ENCODE peak calls at places on chromosomes 1 and 21, in ten cellular contexts. U is K562; D is A549; Y is endothelial cell of umbilical vein; B is breast epithelium; Z is fibroblast of lung; Q is psoas muscle; I is IMR-90; O is CD8-positive, alpha-beta T cell; V is tibial nerve. M is an unnamed sample.

GRCh38 chr1:71509051-71509595 is 428.3 kb upstream of the ZRANB2 start:
- DNase-seq in U (no peak), D (no peak), Y (no peak), B (no peak), Z (peak; percentile 2), Q (no peak), I (peak; percentile 11), O (no peak), V (no peak), M (no peak)

GRCh38 chr1:44808938-44809917 is 905 bp downstream of the BTBD19 start:
- DNase-seq in U (peak; percentile 72), D (no peak), Y (peak; percentile 53), B (no peak), Z (peak; percentile 86), Q (peak; percentile 72), I (peak; percentile 82), O (peak; percentile 87), V (no peak), M (peak; percentile 86)

GRCh38 chr1:91383461-91383860 is 21.2 kb downstream of the HFM1 start:
- DNase-seq in U (no peak), D (no peak), Y (no peak), B (no peak), Z (peak; percentile 47), Q (no peak), I (peak; percentile 17), O (no peak), V (no peak), M (no peak)

GRCh38 chr1:52268372-52268771 is 97.6 kb downstream of the CC2D1B start:
- DNase-seq in U (no peak), D (no peak), Y (peak; percentile 73), B (no peak), Z (peak; percentile 15), Q (no peak), I (peak; percentile 22), O (no peak), V (peak; percentile 7), M (no peak)

GRCh38 chr21:17051054-17051453 is 461.8 kb upstream of the CXADR start:
- DNase-seq in U (no peak), D (no peak), Y (no peak), B (no peak), Z (peak; percentile 51), Q (no peak), I (no peak), O (no peak), V (no peak), M (no peak)

GRCh38 chr1:230068952-230069684 is 2.1 kb downstream of the GALNT2 start:
- DNase-seq in U (peak; percentile 54), D (no peak), Y (no peak), B (no peak), Z (no peak), Q (no peak), I (no peak), O (peak; percentile 45), V (no peak), M (no peak)

GRCh38 chr1:41440321-41441090 is 44.0 kb downstream of the EDN2 start:
- DNase-seq in U (no peak), D (no peak), Y (no peak), B (no peak), Z (no peak), Q (no peak), I (no peak), O (no peak), V (no peak), M (no peak)

GRCh38 chr1:155979525-155980343 is 1.4 kb upstream of the ARHGEF2 start:
- DNase-seq in U (peak; percentile 85), D (no peak), Y (no peak), B (no peak), Z (no peak), Q (no peak), I (no peak), O (no peak), V (no peak), M (peak; percentile 87)

GRCh38 chr1:33370286-33370685 is 49.4 kb upstream of the A3GALT2 start:
- DNase-seq in U (no peak), D (no peak), Y (no peak), B (no peak), Z (peak; percentile 36), Q (peak; percentile 67), I (peak; percentile 77), O (no peak), V (no peak), M (no peak)

GRCh38 chr1:16921391-16922185 is at the start of gene CROCC:
- DNase-seq in U (peak; percentile 42), D (no peak), Y (peak; percentile 56), B (no peak), Z (peak; percentile 37), Q (peak; percentile 68), I (no peak), O (peak; percentile 71), V (no peak), M (no peak)

GRCh38 chr1:54565113-54565501 is 17.1 kb downstream of the ACOT11 start:
- DNase-seq in U (peak; percentile 60), D (no peak), Y (no peak), B (no peak), Z (no peak), Q (no peak), I (no peak), O (no peak), V (no peak), M (no peak)

GRCh38 chr1:207822124-207822601 is 70.3 kb downstream of the CD46 start:
- DNase-seq in U (no peak), D (no peak), Y (no peak), B (no peak), Z (no peak), Q (peak; percentile 49), I (no peak), O (no peak), V (no peak), M (peak; percentile 65)
- H3K4me3 ChIP-seq in U (no peak overlapping the region), D (peak overlapping the region; percentile 30), Y (no peak overlapping the region), B (peak overlapping the region; percentile 81), Z (no peak overlapping the region), Q (peak overlapping the region; percentile 83), I (no peak overlapping the region), O (peak overlapping the region; percentile 70), V (peak overlapping the region; percentile 75), M (peak overlapping the region; percentile 79)

DNA sequence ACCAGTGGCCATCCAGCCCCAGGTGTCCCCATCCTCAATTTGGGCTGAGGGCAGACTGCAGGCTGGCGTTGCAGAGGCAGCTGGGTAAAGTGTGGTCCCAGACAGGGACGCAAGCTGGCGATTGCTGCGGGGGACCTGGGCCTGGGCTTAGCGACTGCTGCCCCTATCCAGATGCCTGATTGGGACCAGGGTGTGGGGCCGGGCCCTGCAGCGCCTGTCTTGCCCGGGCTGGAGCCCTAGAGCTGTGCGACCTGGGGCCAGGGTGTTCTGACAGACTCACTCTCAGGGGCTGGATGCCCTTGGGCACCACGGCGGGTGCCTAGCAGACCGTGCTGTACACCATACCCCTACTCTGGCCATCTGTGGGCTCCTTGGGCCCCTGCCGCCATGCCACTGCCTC is 16.2 kb upstream of the FAAP20 start:
- DNase-seq in U (no peak), D (no peak), Y (no peak), B (no peak), Z (no peak), Q (no peak), I (no peak), O (no peak), V (no peak), M (no peak)
- H3K4me1 ChIP-seq in U (peaks cover 89% of the 10 kb centered on the region), D (peaks cover 72% of the 10 kb centered on the region), Y (peaks cover 45% of the 10 kb centered on the region), B (peaks cover 29% of the 10 kb centered on the region), Z (peaks cover 41% of the 10 kb centered on the region), Q (peaks cover 41% of the 10 kb centered on the region), I (peaks cover 56% of the 10 kb centered on the region), O (peaks cover 17% of the 10 kb centered on the region), V (peaks cover 77% of the 10 kb centered on the region), M (peaks cover 78% of the 10 kb centered on the region)

GRCh38 chr1:179883739-179884138 is 1.7 kb downstream of the TOR1AIP1 start:
- DNase-seq in U (peak; percentile 65), D (no peak), Y (no peak), B (no peak), Z (peak; percentile 66), Q (no peak), I (peak; percentile 42), O (no peak), V (no peak), M (no peak)

GRCh38 chr1:179881642-179882252 is 338 bp upstream of the TOR1AIP1 start:
- DNase-seq in U (peak; percentile 88), D (peak; percentile 81), Y (peak; percentile 97), B (peak; percentile 92), Z (peak; percentile 94), Q (peak; percentile 96), I (peak; percentile 92), O (no peak), V (peak; percentile 86), M (peak; percentile 71)

GRCh38 chr1:179879797-179880196 is 2.2 kb upstream of the TOR1AIP2 start:
- DNase-seq in U (peak; percentile 30), D (no peak), Y (no peak), B (no peak), Z (no peak), Q (no peak), I (no peak), O (no peak), V (no peak), M (no peak)

GRCh38 chr1:179883040-179883501 is 986 bp downstream of the TOR1AIP1 start:
- DNase-seq in U (no peak), D (peak; percentile 35), Y (no peak), B (no peak), Z (no peak), Q (no peak), I (no peak), O (no peak), V (no peak), M (no peak)

DNA sequence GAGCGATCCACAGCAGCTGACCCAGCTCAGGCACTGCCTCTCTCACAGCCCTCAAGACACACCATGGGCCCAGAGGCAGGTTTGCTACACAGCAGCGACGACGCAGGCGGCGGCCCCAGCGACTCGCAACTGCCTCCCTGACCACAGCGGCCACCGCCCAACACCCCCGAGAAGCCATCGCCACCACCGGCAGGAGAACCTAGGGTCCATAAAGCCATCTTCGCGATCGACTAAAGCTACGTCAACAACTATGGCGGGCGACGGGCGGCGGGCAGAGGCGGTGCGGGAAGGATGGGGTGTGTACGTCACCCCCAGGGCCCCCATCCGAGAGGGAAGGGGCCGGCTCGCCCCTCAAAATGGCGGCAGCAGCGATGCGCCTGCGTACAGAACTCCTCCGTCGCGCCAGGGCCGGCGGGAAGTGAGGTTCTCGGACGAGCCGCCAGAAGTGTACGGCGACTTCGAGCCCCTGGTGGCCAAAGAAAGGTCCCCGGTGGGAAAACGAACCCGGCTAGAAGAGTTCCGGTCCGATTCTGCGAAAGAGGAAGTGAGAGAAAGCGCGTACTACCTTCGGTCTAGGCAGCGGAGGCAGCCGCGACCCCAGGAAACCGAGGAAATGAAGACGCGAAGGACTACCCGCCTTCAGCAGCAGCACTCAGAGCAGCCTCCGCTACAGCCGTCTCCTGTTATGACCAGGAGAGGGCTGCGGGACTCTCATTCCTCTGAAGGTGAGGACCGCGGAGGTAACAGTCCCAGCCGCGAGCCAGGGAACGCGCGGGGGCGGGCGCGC is at the start of gene TOR1AIP1:
- DNase-seq in U (peak; percentile 99), D (peak; percentile 84), Y (peak; percentile 99), B (peak; percentile 97), Z (peak; percentile 97), Q (peak; percentile 99), I (peak; percentile 97), O (peak; percentile 98), V (peak; percentile 87), M (peak; percentile 85)
- TF ChIP-seq CTCF in U (peak; percentile 26), D (no peak), Y (peak; percentile 45), B (peak; percentile 78), Z (peak; percentile 32), Q (peak; percentile 49), I (peak; percentile 17), O (peak; percentile 41), V (peak; percentile 48), M (peak; percentile 64)

DNA sequence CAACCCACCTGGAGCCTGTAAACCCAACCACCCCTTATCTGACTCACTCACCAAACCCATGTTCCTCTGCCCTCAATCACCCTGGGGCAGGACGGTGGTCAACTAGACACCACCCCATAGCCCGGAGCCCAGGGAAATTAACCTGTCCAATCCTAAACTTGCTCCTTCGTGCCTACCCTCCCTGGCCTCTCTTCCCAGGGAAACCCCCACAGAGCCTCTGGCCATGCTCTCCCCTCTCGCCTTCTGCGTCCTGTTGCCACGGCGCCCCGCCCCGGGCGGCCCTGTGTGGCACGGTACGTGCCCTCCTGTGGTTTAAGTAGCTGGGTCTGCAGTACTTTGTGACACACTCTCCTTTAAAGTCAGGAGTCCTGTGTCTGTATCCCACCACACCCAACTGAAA is 4.0 kb upstream of the FTCD start:
- DNase-seq in U (no peak), D (no peak), Y (no peak), B (no peak), Z (no peak), Q (peak; percentile 33), I (no peak), O (peak; percentile 39), V (no peak), M (peak; percentile 58)
- H3K4me3 ChIP-seq in U (no peak overlapping the region), D (no peak overlapping the region), Y (no peak overlapping the region), B (no peak overlapping the region), Z (no peak overlapping the region), Q (no peak overlapping the region), I (no peak overlapping the region), O (no peak overlapping the region), V (no peak overlapping the region), M (no peak overlapping the region)

M was measured in ascending aorta.